ENCODE peak calls at places on chromosome 7, in eight cellular contexts. E, C, N, I, P, O, T and J are unnamed samples.

GRCh38 chr7:3835102-3835501 is 534.0 kb downstream of the SDK1 start:
- DNase-seq in O (no peak), C (no peak), P (no peak), T (no peak), E (no peak), I (no peak), N (no peak), J (no peak)

GRCh38 chr7:45407730-45408406 is 166.3 kb upstream of the ADCY1 start:
- DNase-seq in I (no peak), E (peak), O (peak), P (no peak), C (no peak), N (no peak), T (peak), J (no peak)

GRCh38 chr7:150848561-150849115 is 3.7 kb upstream of the AOC1 start:
- DNase-seq in P (no peak), I (no peak), N (no peak), C (no peak), O (no peak), T (no peak), E (no peak), J (no peak)

GRCh38 chr7:117403737-117404136 is 23.6 kb downstream of the ASZ1 start:
- DNase-seq in C (no peak), N (no peak), P (no peak), E (no peak), O (no peak), T (no peak), I (no peak), J (no peak)

GRCh38 chr7:44964831-44965440 is 13.9 kb downstream of the MYO1G start:
- DNase-seq in I (no peak), T (no peak), C (no peak), N (no peak), P (no peak), E (no peak), O (no peak), J (no peak)

GRCh38 chr7:128408709-128409434 is 910 bp downstream of the IMPDH1 start:
- DNase-seq in N (no peak), I (no peak), T (no peak), P (no peak), E (peak), O (peak), C (no peak), J (no peak)

GRCh38 chr7:39810710-39811109 is 139.3 kb upstream of the CDK13 start:
- DNase-seq in N (no peak), I (no peak), T (no peak), E (no peak), C (no peak), O (no peak), P (no peak), J (no peak)

GRCh38 chr7:98423043-98423442 is 22.2 kb upstream of the BAIAP2L1 start:
- DNase-seq in I (peak), T (no peak), P (no peak), E (no peak), N (no peak), O (peak), C (peak), J (no peak)

GRCh38 chr7:140698477-140698876 is 2.0 kb downstream of the NDUFB2 start:
- DNase-seq in P (no peak), N (no peak), O (no peak), I (no peak), E (no peak), T (no peak), C (no peak), J (no peak)

GRCh38 chr7:90488220-90488619 is 18.8 kb downstream of the PTTG1IP2 start:
- DNase-seq in N (no peak), E (no peak), I (no peak), T (no peak), C (no peak), O (no peak), P (no peak), J (no peak)
- TF ChIP-seq POLR2AphosphoS5 in N (no peak), E (no peak), I (no peak), T (no peak), C (no peak), O (no peak), P (no peak), J (no peak)

GRCh38 chr7:133775201-133775600 is 351.9 kb upstream of the LRGUK start:
- DNase-seq in N (no peak), C (no peak), O (no peak), P (no peak), T (no peak), I (no peak), E (no peak), J (no peak)

GRCh38 chr7:133773601-133774000 is 353.5 kb upstream of the LRGUK start:
- DNase-seq in T (no peak), I (no peak), P (no peak), N (no peak), C (no peak), E (no peak), O (no peak), J (no peak)

GRCh38 chr7:133771778-133772421 is 355.2 kb upstream of the LRGUK start:
- DNase-seq in N (no peak), E (no peak), I (no peak), C (no peak), P (no peak), O (no peak), T (no peak), J (no peak)

DNA sequence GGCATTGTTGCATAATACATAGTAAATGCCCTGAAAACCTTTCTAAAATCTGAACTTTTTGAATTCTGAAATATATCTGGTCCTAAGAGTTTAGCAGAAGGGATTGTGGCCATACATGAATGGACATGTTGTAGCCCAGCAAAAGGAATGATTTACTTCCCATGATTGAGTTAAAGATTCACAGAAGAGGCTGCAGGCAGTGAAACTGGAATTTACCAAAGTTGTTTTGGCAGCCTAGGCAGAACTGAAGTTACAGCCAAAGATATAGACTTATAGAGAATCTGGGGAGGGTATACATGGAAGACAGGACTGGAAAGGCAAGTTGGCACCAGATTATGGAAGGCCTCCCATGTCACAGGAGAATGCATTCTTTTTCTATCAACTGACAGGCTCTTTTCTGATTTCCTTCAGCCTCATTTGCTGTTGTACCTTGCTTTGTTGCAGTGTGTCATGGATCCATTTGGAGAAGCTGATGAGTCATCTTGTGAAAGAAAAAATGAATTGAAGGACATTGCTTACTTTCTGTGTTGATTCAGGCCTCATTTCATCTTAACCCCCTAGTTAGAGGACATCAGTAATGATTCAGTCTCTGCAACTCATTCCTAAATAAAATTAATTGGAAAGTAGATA is 356.2 kb upstream of the LRGUK start:
- DNase-seq in C (no peak), N (peak), E (no peak), I (peak), T (no peak), O (no peak), P (no peak), J (no peak)
- H3K27ac ChIP-seq in C (no peak), N (no peak), E (no peak), I (peak), T (no peak), O (no peak), P (no peak), J (no peak)

GRCh38 chr7:142964502-142965246 is 2.5 kb upstream of the KEL start:
- DNase-seq in I (no peak), O (peak), T (no peak), E (no peak), P (no peak), C (no peak), N (no peak), J (no peak)

GRCh38 chr7:142974618-142975017 is 12.5 kb upstream of the KEL start:
- DNase-seq in N (no peak), O (no peak), C (no peak), I (no peak), E (no peak), P (no peak), T (no peak), J (no peak)

GRCh38 chr7:142963993-142964392 is 1.8 kb upstream of the KEL start:
- DNase-seq in C (no peak), T (no peak), I (no peak), E (no peak), P (no peak), O (no peak), N (no peak), J (no peak)

DNA sequence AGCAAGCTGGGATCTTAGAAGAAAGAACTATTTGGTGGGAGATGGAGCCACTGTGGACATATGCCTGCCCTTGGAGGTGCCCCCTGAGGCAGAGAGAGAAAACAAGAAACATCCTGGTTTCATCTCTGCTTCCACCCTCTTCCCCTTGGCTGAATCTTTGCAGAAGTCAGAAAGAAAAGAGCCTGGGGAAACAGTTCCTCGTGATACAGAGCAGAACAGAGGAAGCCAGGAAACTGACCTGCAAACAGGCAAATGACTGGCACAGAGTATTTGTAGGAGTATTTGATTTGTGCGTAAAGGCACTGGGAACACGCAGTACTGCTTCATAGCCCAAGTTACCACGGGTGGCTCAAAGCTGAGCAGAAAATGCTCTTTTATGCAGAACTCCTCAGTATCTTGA is 7.0 kb upstream of the KEL start:
- DNase-seq in O (no peak), C (no peak), P (no peak), E (no peak), T (no peak), I (no peak), N (no peak), J (no peak)
- TF ChIP-seq EZH2 in O (no peak), C (no peak), P (no peak), E (no peak), T (no peak), I (no peak), N (no peak), J (no peak)

GRCh38 chr7:131501422-131501821 is 55.0 kb downstream of the PODXL start:
- DNase-seq in T (no peak), N (no peak), C (no peak), O (no peak), I (no peak), E (no peak), P (no peak), J (no peak)

GRCh38 chr7:131501930-131502685 is 54.3 kb downstream of the PODXL start:
- DNase-seq in T (no peak), C (no peak), O (no peak), I (no peak), P (no peak), E (no peak), N (no peak), J (no peak)

GRCh38 chr7:131503639-131504038 is 52.8 kb downstream of the PODXL start:
- DNase-seq in N (no peak), I (no peak), O (no peak), P (no peak), C (no peak), T (no peak), E (no peak), J (no peak)

GRCh38 chr7:131504157-131504899 is 52.1 kb downstream of the PODXL start:
- DNase-seq in T (no peak), O (no peak), E (no peak), C (no peak), I (peak), N (no peak), P (no peak), J (no peak)

GRCh38 chr7:131502810-131503545 is 53.5 kb downstream of the PODXL start:
- DNase-seq in O (peak), N (no peak), E (no peak), C (no peak), P (no peak), T (no peak), I (peak), J (no peak)
- TF ChIP-seq POLR2AphosphoS5 in O (no peak), N (no peak), E (peak), C (no peak), P (no peak), T (peak), I (peak), J (no peak)

GRCh38 chr7:230274-230673 is 37.9 kb downstream of the FAM20C start:
- DNase-seq in O (no peak), T (no peak), P (no peak), N (no peak), C (no peak), E (no peak), I (no peak), J (no peak)

GRCh38 chr7:228610-229009 is 36.2 kb downstream of the FAM20C start:
- DNase-seq in O (no peak), N (no peak), C (no peak), P (no peak), I (no peak), T (no peak), E (no peak), J (no peak)

GRCh38 chr7:231030-231857 is 38.9 kb downstream of the FAM20C start:
- DNase-seq in O (no peak), E (peak), C (no peak), T (no peak), I (no peak), N (no peak), P (no peak), J (no peak)

GRCh38 chr7:227940-228339 is 35.6 kb downstream of the FAM20C start:
- DNase-seq in P (no peak), O (no peak), T (no peak), N (no peak), E (no peak), I (no peak), C (no peak), J (no peak)

DNA sequence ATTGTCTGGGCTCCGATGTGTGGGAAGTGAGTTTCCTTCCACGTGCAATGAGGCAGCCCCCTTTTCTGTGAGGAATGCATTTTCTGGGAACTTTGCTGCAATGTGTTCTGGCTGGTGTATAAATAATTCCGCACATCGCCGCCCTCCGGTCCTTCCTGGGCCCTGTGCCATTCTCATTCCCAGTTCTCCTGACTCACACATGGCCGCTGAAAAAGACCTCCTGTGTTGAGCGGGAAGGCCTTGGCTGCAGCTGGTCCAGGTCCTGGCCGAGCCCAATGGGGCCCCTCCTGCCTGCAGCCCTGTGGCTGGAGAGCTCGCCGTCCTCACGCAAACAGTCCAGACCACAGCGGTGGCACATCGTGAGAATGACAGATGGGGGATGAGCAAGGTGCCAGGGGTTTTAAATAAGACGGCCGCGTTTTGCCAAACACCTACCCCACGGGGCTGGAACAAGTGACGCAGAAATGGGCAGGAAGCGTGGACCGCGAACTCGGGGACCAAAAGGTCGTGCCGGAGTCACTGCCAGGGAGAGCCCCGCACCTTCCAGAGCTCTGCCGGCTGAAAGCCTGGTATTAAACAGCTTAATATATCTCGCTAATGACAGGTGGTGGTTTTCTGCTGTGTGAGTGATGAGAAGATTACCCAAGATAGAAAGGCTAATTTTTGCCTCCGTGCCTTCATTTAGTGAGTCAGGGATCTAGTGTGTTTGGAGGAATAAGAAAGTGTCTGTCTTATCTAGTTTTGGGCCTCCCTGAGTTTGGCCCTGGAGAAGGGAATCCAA is 37.0 kb downstream of the FAM20C start:
- DNase-seq in C (no peak), T (no peak), E (no peak), N (no peak), I (no peak), P (no peak), O (no peak), J (no peak)
- H3K27ac ChIP-seq in C (no peak), T (no peak), E (no peak), N (no peak), I (no peak), P (no peak), O (no peak), J (no peak)

GRCh38 chr7:155378959-155379871 is 78.7 kb upstream of the EN2 start:
- DNase-seq in O (no peak), P (no peak), N (no peak), C (no peak), T (no peak), E (peak), I (no peak), J (no peak)
- TF ChIP-seq EZH2 in O (no peak), P (no peak), N (no peak), C (no peak), T (no peak), E (peak), I (no peak), J (no peak)

GRCh38 chr7:51069411-51070083 is 247.1 kb downstream of the COBL start:
- DNase-seq in I (no peak), N (peak), P (no peak), O (no peak), T (no peak), E (no peak), C (no peak), J (no peak)
- TF ChIP-seq POLR2AphosphoS5 in I (no peak), N (no peak), P (no peak), O (no peak), T (no peak), E (no peak), C (no peak), J (no peak)